ENCODE peak calls at places on chromosomes 3 and 15, in four cellular contexts. L is GM12878, R is K562, S is HepG2. D is an unnamed sample.

GRCh38 chr3:66923991-66924390 is 74.1 kb upstream of the KBTBD8 start:
- DNase-seq in S (no peak), L (no peak), R (no peak), D (no peak)

GRCh38 chr15:68405426-68406250 is 26.3 kb downstream of the ITGA11 start:
- DNase-seq in R (no peak), S (no peak), L (no peak), D (no peak)

GRCh38 chr3:109731639-109732473 is 394.5 kb upstream of the DPPA4 start:
- DNase-seq in L (no peak), S (peak; percentile 27), R (peak; percentile 21), D (peak; percentile 50)

GRCh38 chr15:59199775-59200465 is 6.7 kb upstream of the LDHAL6B start:
- DNase-seq in S (no peak), R (no peak), L (no peak), D (no peak)

GRCh38 chr3:6781103-6781502 is 79.8 kb upstream of the GRM7 start:
- DNase-seq in L (no peak), R (no peak), S (no peak), D (no peak)

GRCh38 chr3:47370887-47371697 is 9.7 kb upstream of the PTPN23 start:
- DNase-seq in L (no peak), S (no peak), R (peak; percentile 83), D (peak; percentile 57)

GRCh38 chr3:49476563-49476962 is 6.5 kb downstream of the DAG1 start:
- DNase-seq in R (no peak), S (no peak), L (peak; percentile 65), D (no peak)

GRCh38 chr3:32460031-32460749 is 42.5 kb downstream of the CMTM6 start:
- DNase-seq in S (no peak), R (no peak), L (no peak), D (peak; percentile 73)

GRCh38 chr15:44813231-44813630 is 76.9 kb downstream of the TRIM69 start:
- DNase-seq in S (no peak), R (no peak), L (no peak), D (no peak)

GRCh38 chr3:193722566-193722965 is 129.6 kb downstream of the OPA1 start:
- DNase-seq in S (no peak), L (no peak), R (no peak), D (no peak)

GRCh38 chr15:40352221-40352901 is 1.5 kb downstream of the PHGR1 start:
- DNase-seq in S (no peak), R (no peak), L (no peak), D (no peak)
- TF ChIP-seq NR2C2 in S (no peak), R (no peak), L (no peak), D (no peak)

GRCh38 chr3:149385617-149386298 is 8.3 kb upstream of the TM4SF1 start:
- DNase-seq in S (peak; percentile 98), L (no peak), R (no peak), D (no peak)
- TF ChIP-seq NR2C2 in S (peak; percentile 6), L (no peak), R (no peak), D (no peak)

GRCh38 chr3:45965281-45966052 is 22.2 kb downstream of the CXCR6 start:
- DNase-seq in R (no peak), L (no peak), S (no peak), D (no peak)
- TF ChIP-seq NR2C2 in R (no peak), L (no peak), S (no peak), D (no peak)

GRCh38 chr3:198079771-198080520 is 119.9 kb downstream of the LMLN start:
- DNase-seq in R (peak; percentile 18), L (no peak), S (no peak), D (peak; percentile 46)

GRCh38 chr3:198071602-198072285 is 111.7 kb downstream of the LMLN start:
- DNase-seq in R (peak; percentile 24), L (peak; percentile 9), S (peak; percentile 59), D (no peak)

GRCh38 chr3:198080521-198081384 is 120.7 kb downstream of the LMLN start:
- DNase-seq in L (no peak), R (peak; percentile 72), S (peak; percentile 18), D (peak; percentile 81)

GRCh38 chr3:198081421-198081844 is 121.4 kb downstream of the LMLN start:
- DNase-seq in R (no peak), S (no peak), L (no peak), D (peak; percentile 36)

DNA sequence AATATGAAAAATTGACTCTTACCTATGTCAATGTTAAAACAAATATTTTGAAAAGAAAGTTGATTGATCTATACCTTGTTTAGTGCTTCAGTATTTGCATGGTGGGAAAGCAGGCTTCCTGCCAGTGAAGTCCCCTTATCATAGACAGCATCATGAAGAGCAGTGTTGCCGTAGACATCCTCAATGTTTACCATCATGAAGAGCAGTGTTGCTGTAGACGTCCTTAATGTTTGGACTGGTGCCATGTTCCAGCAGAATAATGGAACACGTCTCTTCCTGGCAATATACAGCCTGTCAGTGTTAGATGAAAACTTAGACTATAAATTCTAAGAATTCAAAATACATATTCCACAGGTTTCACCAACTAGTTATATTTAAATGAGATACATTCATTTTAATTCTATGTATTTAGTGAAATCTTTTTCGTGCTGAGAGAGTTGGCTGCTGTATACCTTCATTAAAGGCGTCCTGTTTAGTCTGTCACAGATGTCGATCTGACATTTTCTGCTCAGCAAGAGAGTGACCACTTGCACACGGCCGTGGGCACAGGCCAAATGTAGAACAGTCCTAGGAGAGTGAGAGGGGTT is 116.8 kb downstream of the LMLN start:
- DNase-seq in S (no peak), L (no peak), R (no peak), D (no peak)
- TF ChIP-seq NR2C2 in S (no peak), L (no peak), R (no peak), D (no peak)

DNA sequence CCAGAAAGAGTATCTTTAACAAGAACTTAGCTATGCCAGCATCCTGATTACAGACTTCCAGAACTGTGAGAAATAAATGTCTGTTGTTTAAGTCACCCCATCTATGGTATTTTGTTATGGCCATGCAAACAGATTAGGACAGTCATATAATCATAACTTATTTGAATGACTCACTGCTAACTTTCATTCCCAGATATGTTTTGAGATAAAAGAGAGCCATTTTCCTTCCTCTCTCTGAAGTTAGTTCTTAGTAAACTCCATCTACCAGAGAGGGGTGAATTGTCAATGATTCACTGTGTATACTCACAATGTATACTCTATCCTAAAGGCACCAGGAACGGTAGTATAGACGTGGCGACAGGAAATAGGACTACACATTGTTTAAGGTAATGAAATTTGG is 179.4 kb upstream of the DPH6 start:
- DNase-seq in L (no peak), S (no peak), R (no peak), D (no peak)
- TF ChIP-seq NR2C2 in L (no peak), S (no peak), R (no peak), D (no peak)

DNA sequence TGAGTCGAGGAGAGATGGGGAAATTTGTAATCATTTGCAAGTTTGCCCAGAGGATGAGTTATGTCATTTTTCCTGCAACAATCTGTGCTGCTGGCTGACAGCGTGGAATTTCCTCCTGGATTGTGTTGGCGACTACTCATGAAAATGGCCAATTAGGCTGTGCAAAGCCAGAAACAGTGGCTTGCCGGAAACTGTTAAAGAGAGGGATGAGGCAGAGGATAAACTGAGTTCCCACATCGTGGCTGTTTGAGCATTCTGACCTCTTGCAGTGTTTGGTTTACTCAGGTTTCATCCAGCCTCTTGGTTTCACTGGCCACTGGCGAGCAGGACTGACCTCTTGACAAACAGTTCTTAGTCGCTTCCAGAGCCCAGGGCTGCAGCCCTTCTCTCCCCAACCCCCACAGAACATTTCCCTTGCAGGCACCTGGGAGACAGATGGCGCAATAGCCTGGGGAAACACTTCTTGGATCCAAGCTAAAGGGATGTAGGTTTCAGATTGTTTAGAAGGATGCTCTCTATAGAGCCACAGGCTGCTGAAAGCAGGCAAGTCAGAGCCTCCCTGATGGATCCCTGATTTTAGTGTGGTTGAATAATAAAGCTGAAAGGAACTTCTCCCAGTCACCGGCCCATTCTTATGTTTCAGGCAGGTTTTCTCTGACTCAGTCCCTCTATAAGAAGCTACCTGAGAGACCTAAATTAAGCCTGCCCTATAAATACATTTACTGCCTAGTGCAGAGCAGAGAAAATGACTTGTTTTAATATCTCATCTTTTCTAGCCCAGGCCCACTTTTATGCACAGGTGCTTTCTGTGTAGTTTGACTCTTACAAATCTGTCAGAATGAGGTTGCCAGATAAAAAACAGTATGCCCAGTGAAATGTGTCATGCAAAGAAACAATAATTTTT is 92.8 kb upstream of the UBE2E1 start:
- DNase-seq in R (no peak), L (no peak), S (no peak), D (peak; percentile 74)
- TF ChIP-seq NR2C2 in R (no peak), L (no peak), S (no peak), D (no peak)

GRCh38 chr15:101203029-101203428 is 48.8 kb downstream of the CHSY1 start:
- DNase-seq in L (no peak), R (no peak), S (no peak), D (no peak)

GRCh38 chr15:101203607-101204006 is 48.2 kb downstream of the CHSY1 start:
- DNase-seq in R (no peak), L (no peak), S (peak; percentile 65), D (no peak)

GRCh38 chr15:101206173-101206572 is 45.7 kb downstream of the CHSY1 start:
- DNase-seq in R (no peak), S (no peak), L (no peak), D (no peak)

GRCh38 chr15:101207867-101208288 is 44.0 kb downstream of the CHSY1 start:
- DNase-seq in S (no peak), R (no peak), L (no peak), D (no peak)

DNA sequence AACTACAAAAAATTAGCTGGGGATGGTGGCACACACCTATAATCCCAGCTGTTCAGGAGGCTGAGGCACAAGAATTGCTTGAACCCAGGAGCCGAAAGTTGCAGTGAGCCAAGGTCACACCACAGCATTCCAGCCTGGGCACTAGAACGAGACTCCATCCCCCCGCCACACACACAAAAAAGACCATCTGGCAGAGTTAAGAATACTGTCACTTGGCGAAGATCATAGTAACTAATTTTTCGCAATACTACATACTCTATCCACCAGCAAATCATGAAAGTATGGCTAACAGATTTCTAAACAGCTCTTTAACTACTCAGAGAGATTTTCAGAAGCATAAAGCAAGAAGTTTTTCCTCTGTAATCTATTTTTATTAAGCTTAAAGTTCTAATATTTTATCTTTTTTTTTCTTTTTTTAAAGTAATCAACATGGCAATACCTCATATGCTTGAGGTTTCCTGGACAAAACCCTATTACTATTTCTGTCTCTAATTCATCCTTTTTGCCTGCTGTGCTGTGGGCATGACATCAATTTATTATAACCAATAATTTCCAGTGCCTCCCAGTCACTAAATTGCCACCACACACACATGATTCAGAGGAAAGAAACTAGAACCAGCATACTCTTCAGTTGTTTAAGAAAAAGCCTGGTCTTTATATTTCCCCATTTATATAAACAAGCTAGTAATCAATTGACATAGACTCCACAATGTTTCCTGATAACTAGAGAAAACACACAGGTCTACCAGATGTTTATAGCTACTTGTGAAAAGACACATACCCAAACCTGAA is 46.9 kb downstream of the CHSY1 start:
- DNase-seq in L (no peak), R (no peak), S (no peak), D (no peak)
- TF ChIP-seq NR2C2 in L (no peak), R (no peak), S (no peak), D (no peak)

GRCh38 chr15:76073554-76073953 is 13.8 kb downstream of the TMEM266 start:
- DNase-seq in L (no peak), R (no peak), S (no peak), D (no peak)
- TF ChIP-seq NR2C2 in L (no peak), R (no peak), S (no peak), D (no peak)

GRCh38 chr15:94522125-94522524 is 290.8 kb downstream of the MCTP2 start:
- DNase-seq in R (no peak), S (no peak), L (no peak), D (no peak)

GRCh38 chr15:94526071-94526689 is 294.8 kb downstream of the MCTP2 start:
- DNase-seq in S (no peak), R (no peak), L (no peak), D (peak; percentile 25)

GRCh38 chr15:94523873-94524272 is 292.5 kb downstream of the MCTP2 start:
- DNase-seq in L (no peak), S (no peak), R (no peak), D (peak; percentile 19)

GRCh38 chr15:94524565-94524964 is 293.2 kb downstream of the MCTP2 start:
- DNase-seq in L (no peak), R (no peak), S (no peak), D (no peak)
- TF ChIP-seq NR2C2 in L (no peak), R (no peak), S (no peak), D (no peak)